ENCODE peak calls at places on chromosomes 3 and 15, in five cellular contexts. One of them, this sample, is unnamed.

GRCh38 chr3:94234177-94234788 is 171.4 kb downstream of the NSUN3 start:
- DNase-seq in neural progenitor cell: peak; percentile 49
- DNase-seq in CD4-positive, CD25-positive, alpha-beta regulatory T cell: no peak
- DNase-seq in cardiac muscle cell: peak; percentile 48
- DNase-seq in OCI-LY7: peak; percentile 27
- DNase-seq in this sample: no peak

GRCh38 chr3:196406806-196407470 is 25.3 kb downstream of the UBXN7 start:
- DNase-seq in neural progenitor cell: no peak
- DNase-seq in CD4-positive, CD25-positive, alpha-beta regulatory T cell: no peak
- DNase-seq in OCI-LY7: no peak
- DNase-seq in cardiac muscle cell: no peak
- DNase-seq in this sample: no peak

GRCh38 chr3:31135546-31135945 is 241.1 kb upstream of the GADL1 start:
- DNase-seq in OCI-LY7: no peak
- DNase-seq in CD4-positive, CD25-positive, alpha-beta regulatory T cell: no peak
- DNase-seq in neural progenitor cell: no peak
- DNase-seq in cardiac muscle cell: no peak
- DNase-seq in this sample: no peak

GRCh38 chr3:158160958-158161357 is 51.1 kb downstream of the RSRC1 start:
- DNase-seq in neural progenitor cell: no peak
- DNase-seq in CD4-positive, CD25-positive, alpha-beta regulatory T cell: no peak
- DNase-seq in OCI-LY7: no peak
- DNase-seq in cardiac muscle cell: no peak
- DNase-seq in this sample: no peak

GRCh38 chr15:100780208-100780800 is 99.3 kb upstream of the ALDH1A3 start:
- DNase-seq in OCI-LY7: no peak
- DNase-seq in cardiac muscle cell: no peak
- DNase-seq in CD4-positive, CD25-positive, alpha-beta regulatory T cell: no peak
- DNase-seq in neural progenitor cell: no peak
- DNase-seq in this sample: no peak

GRCh38 chr15:70474682-70475438 is 288.5 kb downstream of the UACA start:
- DNase-seq in cardiac muscle cell: no peak
- DNase-seq in OCI-LY7: no peak
- DNase-seq in CD4-positive, CD25-positive, alpha-beta regulatory T cell: no peak
- DNase-seq in neural progenitor cell: no peak
- DNase-seq in this sample: no peak

GRCh38 chr3:136632625-136633081 is 119.5 kb downstream of the STAG1 start:
- DNase-seq in OCI-LY7: no peak
- DNase-seq in CD4-positive, CD25-positive, alpha-beta regulatory T cell: no peak
- DNase-seq in neural progenitor cell: no peak
- DNase-seq in cardiac muscle cell: no peak
- DNase-seq in this sample: no peak

GRCh38 chr3:25563601-25564000 is 101.1 kb downstream of the TOP2B start:
- DNase-seq in neural progenitor cell: no peak
- DNase-seq in CD4-positive, CD25-positive, alpha-beta regulatory T cell: no peak
- DNase-seq in cardiac muscle cell: no peak
- DNase-seq in OCI-LY7: no peak
- DNase-seq in this sample: no peak

GRCh38 chr15:75718326-75718725 is 5.7 kb upstream of the CSPG4 start:
- DNase-seq in cardiac muscle cell: no peak
- DNase-seq in CD4-positive, CD25-positive, alpha-beta regulatory T cell: no peak
- DNase-seq in OCI-LY7: no peak
- DNase-seq in neural progenitor cell: no peak
- DNase-seq in this sample: no peak

GRCh38 chr15:56996093-56996492 is 77.6 kb downstream of the TCF12 start:
- DNase-seq in neural progenitor cell: no peak
- DNase-seq in cardiac muscle cell: no peak
- DNase-seq in CD4-positive, CD25-positive, alpha-beta regulatory T cell: no peak
- DNase-seq in OCI-LY7: no peak
- DNase-seq in this sample: no peak

GRCh38 chr3:182331356-182331755 is 461.9 kb upstream of the ATP11B start:
- DNase-seq in OCI-LY7: peak; percentile 26
- DNase-seq in CD4-positive, CD25-positive, alpha-beta regulatory T cell: no peak
- DNase-seq in cardiac muscle cell: no peak
- DNase-seq in neural progenitor cell: no peak
- DNase-seq in this sample: no peak

GRCh38 chr15:58438956-58439355 is 7.2 kb downstream of the LIPC start:
- DNase-seq in CD4-positive, CD25-positive, alpha-beta regulatory T cell: no peak
- DNase-seq in OCI-LY7: peak; percentile 46
- DNase-seq in cardiac muscle cell: peak; percentile 66
- DNase-seq in neural progenitor cell: peak; percentile 60
- DNase-seq in this sample: peak; percentile 54

GRCh38 chr3:15610083-15610482 is 8.5 kb downstream of the BTD start:
- DNase-seq in OCI-LY7: no peak
- DNase-seq in CD4-positive, CD25-positive, alpha-beta regulatory T cell: no peak
- DNase-seq in cardiac muscle cell: no peak
- DNase-seq in neural progenitor cell: no peak
- DNase-seq in this sample: no peak

GRCh38 chr15:67750371-67750770 is 74.9 kb upstream of the SKOR1 start:
- DNase-seq in CD4-positive, CD25-positive, alpha-beta regulatory T cell: no peak
- DNase-seq in OCI-LY7: no peak
- DNase-seq in cardiac muscle cell: no peak
- DNase-seq in neural progenitor cell: no peak
- DNase-seq in this sample: no peak

GRCh38 chr3:181316481-181316880 is 326.9 kb upstream of the DNAJC19 start:
- DNase-seq in OCI-LY7: peak; percentile 13
- DNase-seq in neural progenitor cell: peak; percentile 35
- DNase-seq in CD4-positive, CD25-positive, alpha-beta regulatory T cell: no peak
- DNase-seq in cardiac muscle cell: peak; percentile 52
- DNase-seq in this sample: no peak

GRCh38 chr3:151410891-151411559 is 26.5 kb upstream of the P2RY12 start:
- DNase-seq in neural progenitor cell: no peak
- DNase-seq in OCI-LY7: no peak
- DNase-seq in cardiac muscle cell: no peak
- DNase-seq in CD4-positive, CD25-positive, alpha-beta regulatory T cell: no peak
- DNase-seq in this sample: no peak

GRCh38 chr3:138440137-138440536 is 5.7 kb downstream of the ESYT3 start:
- DNase-seq in cardiac muscle cell: peak; percentile 85
- DNase-seq in OCI-LY7: no peak
- DNase-seq in neural progenitor cell: no peak
- DNase-seq in CD4-positive, CD25-positive, alpha-beta regulatory T cell: no peak
- DNase-seq in this sample: no peak

GRCh38 chr15:20294651-20295237 is 246.9 kb downstream of the GOLGA6L6 start:
- DNase-seq in cardiac muscle cell: no peak
- DNase-seq in neural progenitor cell: no peak
- DNase-seq in OCI-LY7: no peak
- DNase-seq in CD4-positive, CD25-positive, alpha-beta regulatory T cell: no peak
- DNase-seq in this sample: peak; percentile 22

GRCh38 chr3:117726776-117727175 is 1017.2 kb downstream of the TUSC7 start:
- DNase-seq in cardiac muscle cell: no peak
- DNase-seq in neural progenitor cell: no peak
- DNase-seq in OCI-LY7: no peak
- DNase-seq in CD4-positive, CD25-positive, alpha-beta regulatory T cell: no peak
- DNase-seq in this sample: no peak

GRCh38 chr3:177427540-177427939 is 230.3 kb upstream of the TBL1XR1 start:
- DNase-seq in neural progenitor cell: no peak
- DNase-seq in CD4-positive, CD25-positive, alpha-beta regulatory T cell: no peak
- DNase-seq in OCI-LY7: no peak
- DNase-seq in cardiac muscle cell: no peak
- DNase-seq in this sample: no peak

GRCh38 chr15:40054746-40055575 is 16.0 kb upstream of the SRP14 start:
- DNase-seq in neural progenitor cell: peak; percentile 73
- DNase-seq in cardiac muscle cell: no peak
- DNase-seq in CD4-positive, CD25-positive, alpha-beta regulatory T cell: no peak
- DNase-seq in OCI-LY7: peak; percentile 86
- DNase-seq in this sample: peak; percentile 70

DNA sequence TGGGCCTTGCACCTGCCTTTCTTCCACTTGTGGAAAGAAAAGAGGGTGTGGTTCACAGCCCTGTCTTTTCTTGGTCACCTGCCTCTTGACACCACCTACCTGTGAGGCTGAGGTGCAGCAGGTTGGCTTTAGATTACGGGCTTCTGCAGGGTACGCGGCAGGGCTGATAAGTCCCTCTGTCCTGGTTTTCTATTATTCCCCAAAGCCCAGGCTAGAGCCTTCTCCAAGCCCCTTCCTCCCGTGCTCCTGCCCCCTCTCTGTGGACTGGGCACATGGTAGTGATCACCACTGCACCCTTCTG is 44.8 kb upstream of the HACD2 start:
- DNase-seq in CD4-positive, CD25-positive, alpha-beta regulatory T cell: no peak
- DNase-seq in neural progenitor cell: no peak
- DNase-seq in OCI-LY7: no peak
- DNase-seq in cardiac muscle cell: no peak
- DNase-seq in this sample: peak; percentile 31
- H3K36me3 ChIP-seq in CD4-positive, CD25-positive, alpha-beta regulatory T cell: no peaks in the 10 kb centered on the region
- H3K36me3 ChIP-seq in neural progenitor cell: no peaks in the 10 kb centered on the region
- H3K36me3 ChIP-seq in OCI-LY7: no peaks in the 10 kb centered on the region
- H3K36me3 ChIP-seq in cardiac muscle cell: no peaks in the 10 kb centered on the region
- H3K36me3 ChIP-seq in this sample: no peaks in the 10 kb centered on the region

DNA sequence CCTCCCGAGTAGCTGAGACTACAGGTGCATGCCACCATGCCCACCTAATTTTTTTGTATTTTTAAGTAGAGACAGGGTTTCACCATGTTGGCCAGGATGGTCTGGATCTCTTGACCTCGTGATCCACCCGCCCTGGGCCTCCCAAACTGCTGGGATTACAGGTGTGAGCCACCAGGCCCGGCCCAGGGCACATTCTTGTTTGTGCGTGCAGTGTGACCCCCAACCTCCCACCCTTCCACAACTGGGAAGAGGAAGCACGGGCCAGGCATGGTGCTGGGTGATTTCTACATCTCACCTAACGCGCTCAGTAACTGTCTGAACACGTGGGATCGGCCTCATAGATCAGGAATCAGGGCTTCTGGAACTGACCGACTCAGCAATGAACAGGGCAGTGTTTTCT is 48.0 kb downstream of the KLHL6 start:
- DNase-seq in CD4-positive, CD25-positive, alpha-beta regulatory T cell: no peak
- DNase-seq in OCI-LY7: no peak
- DNase-seq in cardiac muscle cell: no peak
- DNase-seq in neural progenitor cell: no peak
- DNase-seq in this sample: no peak
- H3K36me3 ChIP-seq in CD4-positive, CD25-positive, alpha-beta regulatory T cell: peaks cover 55% of the 10 kb centered on the region
- H3K36me3 ChIP-seq in OCI-LY7: peaks cover 80% of the 10 kb centered on the region
- H3K36me3 ChIP-seq in cardiac muscle cell: no peaks in the 10 kb centered on the region
- H3K36me3 ChIP-seq in neural progenitor cell: no peaks in the 10 kb centered on the region
- H3K36me3 ChIP-seq in this sample: no peaks in the 10 kb centered on the region

DNA sequence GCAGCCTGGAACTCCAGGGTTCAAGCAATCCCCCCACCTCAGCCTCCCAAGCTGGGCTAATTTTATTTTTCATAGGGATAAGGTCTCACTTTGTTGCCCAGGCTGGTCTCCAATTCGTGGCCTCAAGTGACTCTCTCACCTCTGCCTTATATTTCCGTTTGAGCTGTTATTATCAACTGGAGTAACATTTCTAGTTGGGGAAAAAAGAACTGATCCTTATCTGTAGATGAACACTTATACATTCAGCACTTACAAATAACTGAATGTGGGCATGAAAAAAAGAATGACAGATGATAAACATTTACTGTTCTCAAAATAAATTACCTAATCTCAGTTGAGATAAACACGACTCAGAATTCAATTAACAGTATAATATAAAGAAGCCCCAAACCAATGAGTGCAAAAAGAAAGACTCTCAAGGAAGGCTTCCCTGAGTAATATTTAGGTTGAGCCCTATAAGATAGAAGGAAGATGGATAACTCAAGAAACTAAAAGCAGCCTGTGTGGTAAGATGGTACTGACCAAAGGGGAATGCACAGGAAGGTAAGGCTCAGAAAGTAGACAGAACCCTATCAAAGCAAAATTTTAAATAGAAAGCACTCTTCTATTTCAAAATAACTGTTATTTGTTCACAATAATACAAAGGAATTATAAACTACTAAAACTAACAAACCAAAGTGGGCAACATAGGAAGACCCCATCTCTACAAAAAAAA is 11.8 kb downstream of the UBE3A start:
- DNase-seq in cardiac muscle cell: no peak
- DNase-seq in OCI-LY7: no peak
- DNase-seq in neural progenitor cell: no peak
- DNase-seq in CD4-positive, CD25-positive, alpha-beta regulatory T cell: no peak
- DNase-seq in this sample: no peak
- H3K36me3 ChIP-seq in cardiac muscle cell: no peaks in the 10 kb centered on the region
- H3K36me3 ChIP-seq in OCI-LY7: peaks cover 85% of the 10 kb centered on the region
- H3K36me3 ChIP-seq in neural progenitor cell: peaks cover 5% of the 10 kb centered on the region
- H3K36me3 ChIP-seq in CD4-positive, CD25-positive, alpha-beta regulatory T cell: no peaks in the 10 kb centered on the region
- H3K36me3 ChIP-seq in this sample: no peaks in the 10 kb centered on the region

DNA sequence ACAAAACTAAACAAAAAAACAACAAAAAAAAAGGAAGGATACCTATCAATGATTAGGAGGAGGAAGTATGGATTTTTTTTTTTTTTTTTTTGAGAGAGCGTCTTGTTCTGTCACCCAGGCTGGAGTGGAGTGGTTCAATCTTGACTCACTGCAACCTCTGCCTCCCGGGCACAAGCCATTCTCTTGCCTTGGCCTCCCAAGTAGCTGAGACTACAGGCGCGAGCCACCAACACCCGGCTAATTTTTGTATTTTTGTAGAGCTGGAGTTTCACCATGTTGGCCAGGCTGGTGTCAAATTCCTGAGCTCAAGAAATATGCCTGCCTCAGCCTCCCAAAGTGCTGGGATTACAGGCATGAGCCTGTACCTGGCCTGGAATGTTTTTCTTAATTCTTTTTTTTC is 195.8 kb downstream of the CBLB start:
- DNase-seq in neural progenitor cell: no peak
- DNase-seq in CD4-positive, CD25-positive, alpha-beta regulatory T cell: no peak
- DNase-seq in cardiac muscle cell: no peak
- DNase-seq in OCI-LY7: no peak
- DNase-seq in this sample: no peak
- H3K36me3 ChIP-seq in neural progenitor cell: peaks cover 27% of the 10 kb centered on the region
- H3K36me3 ChIP-seq in CD4-positive, CD25-positive, alpha-beta regulatory T cell: peaks cover 47% of the 10 kb centered on the region
- H3K36me3 ChIP-seq in cardiac muscle cell: peaks cover 34% of the 10 kb centered on the region
- H3K36me3 ChIP-seq in OCI-LY7: peaks cover 23% of the 10 kb centered on the region
- H3K36me3 ChIP-seq in this sample: no peaks in the 10 kb centered on the region

GRCh38 chr15:77045985-77046384 is 24.9 kb downstream of the TSPAN3 start:
- DNase-seq in CD4-positive, CD25-positive, alpha-beta regulatory T cell: no peak
- DNase-seq in OCI-LY7: no peak
- DNase-seq in neural progenitor cell: no peak
- DNase-seq in cardiac muscle cell: no peak
- DNase-seq in this sample: no peak
- H3K36me3 ChIP-seq in CD4-positive, CD25-positive, alpha-beta regulatory T cell: peaks cover 9% of the 10 kb centered on the region
- H3K36me3 ChIP-seq in OCI-LY7: peaks cover 10% of the 10 kb centered on the region
- H3K36me3 ChIP-seq in neural progenitor cell: peaks cover 11% of the 10 kb centered on the region
- H3K36me3 ChIP-seq in cardiac muscle cell: peaks cover 38% of the 10 kb centered on the region
- H3K36me3 ChIP-seq in this sample: peaks cover 8% of the 10 kb centered on the region

DNA sequence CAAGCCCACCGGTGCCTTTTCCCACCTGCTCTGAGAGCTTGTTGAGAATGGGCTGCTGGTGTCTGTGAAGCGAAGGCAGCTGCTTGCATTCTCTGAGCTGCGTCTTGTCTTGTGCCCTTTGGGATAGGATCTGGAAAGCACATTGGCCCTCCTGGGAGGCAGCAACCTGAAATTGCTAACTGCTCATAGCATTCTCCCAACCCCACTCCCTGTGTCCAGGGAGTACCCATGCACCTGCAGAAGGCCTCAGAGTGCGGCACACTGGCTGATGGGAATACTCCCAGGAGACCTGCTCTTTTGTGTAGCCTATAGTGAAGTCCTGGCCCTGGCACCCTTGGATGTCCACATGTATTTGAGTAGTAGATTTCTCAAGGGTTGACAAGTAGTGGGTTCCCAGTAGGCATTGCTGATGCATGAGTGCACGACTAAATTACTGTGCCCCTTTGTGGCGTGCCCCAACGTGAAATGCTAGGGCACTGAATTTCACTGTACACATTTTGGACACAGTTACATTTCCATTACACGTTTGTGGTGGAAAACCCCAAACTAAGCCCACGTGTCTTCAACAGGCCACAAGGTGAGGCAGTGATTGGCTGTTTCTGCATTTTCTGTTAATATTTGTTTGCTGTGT is 3.7 kb downstream of the EPHB1 start:
- DNase-seq in neural progenitor cell: no peak
- DNase-seq in cardiac muscle cell: no peak
- DNase-seq in OCI-LY7: no peak
- DNase-seq in CD4-positive, CD25-positive, alpha-beta regulatory T cell: no peak
- DNase-seq in this sample: no peak
- H3K36me3 ChIP-seq in neural progenitor cell: no peaks in the 10 kb centered on the region
- H3K36me3 ChIP-seq in cardiac muscle cell: no peaks in the 10 kb centered on the region
- H3K36me3 ChIP-seq in OCI-LY7: no peaks in the 10 kb centered on the region
- H3K36me3 ChIP-seq in CD4-positive, CD25-positive, alpha-beta regulatory T cell: no peaks in the 10 kb centered on the region
- H3K36me3 ChIP-seq in this sample: no peaks in the 10 kb centered on the region